ENCODE peak calls at places on chromosomes 13 and 19, in eight cellular contexts. S, Y, O, U, G, P, X and D are unnamed samples.

GRCh38 chr13:97234742-97235141 is 12.6 kb downstream of the MBNL2 start:
- DNase-seq in S (no peak), Y (no peak), O (no peak), U (no peak), G (no peak), P (no peak), X (no peak), D (no peak)

GRCh38 chr13:44050450-44051063 is 170.9 kb downstream of the LACC1 start:
- DNase-seq in S (no peak), Y (no peak), O (peak), U (no peak), G (no peak), P (peak), X (no peak), D (peak)

GRCh38 chr19:45523642-45524256 is 16.5 kb downstream of the VASP start:
- DNase-seq in S (peak), Y (no peak), O (peak), U (peak), G (peak), P (peak), X (no peak), D (peak)

GRCh38 chr19:21519488-21519887 is 14.1 kb downstream of the ZNF429 start:
- DNase-seq in S (no peak), Y (no peak), O (no peak), U (no peak), G (no peak), P (peak), X (no peak), D (no peak)

GRCh38 chr19:39160523-39160861 is 34.9 kb downstream of the PAK4 start:
- DNase-seq in S (no peak), Y (no peak), O (peak), U (peak), G (no peak), P (no peak), X (no peak), D (peak)

GRCh38 chr19:47065242-47065641 is 16.8 kb upstream of the TMEM160 start:
- DNase-seq in S (no peak), Y (no peak), O (no peak), U (no peak), G (no peak), P (no peak), X (no peak), D (no peak)

GRCh38 chr19:10655457-10656312 is 1.5 kb downstream of the ILF3 start:
- DNase-seq in S (no peak), Y (no peak), O (peak), U (no peak), G (no peak), P (peak), X (no peak), D (peak)

GRCh38 chr13:40470665-40471064 is 195.8 kb downstream of the FOXO1 start:
- DNase-seq in S (no peak), Y (no peak), O (no peak), U (no peak), G (no peak), P (no peak), X (peak), D (no peak)

GRCh38 chr13:50187352-50188029 is 172.2 kb downstream of the KCNRG start:
- DNase-seq in S (no peak), Y (no peak), O (no peak), U (no peak), G (no peak), P (no peak), X (no peak), D (peak)

GRCh38 chr13:27770809-27771208 is 21.5 kb upstream of the GSX1 start:
- DNase-seq in S (no peak), Y (no peak), O (peak), U (no peak), G (peak), P (peak), X (no peak), D (peak)

GRCh38 chr19:12833747-12834417 is 497 bp downstream of the RTBDN start:
- DNase-seq in S (no peak), Y (no peak), O (no peak), U (no peak), G (peak), P (peak), X (no peak), D (no peak)

GRCh38 chr19:3868770-3869456 is at the start of gene ZFR2:
- DNase-seq in S (no peak), Y (no peak), O (no peak), U (no peak), G (peak), P (peak), X (no peak), D (no peak)

GRCh38 chr19:1469200-1469935 is 9.6 kb downstream of the C19orf25 start:
- DNase-seq in S (no peak), Y (no peak), O (no peak), U (no peak), G (no peak), P (no peak), X (no peak), D (no peak)

GRCh38 chr13:26050568-26051230 is 1.1 kb downstream of the SHISA2 start:
- DNase-seq in S (peak), Y (no peak), O (no peak), U (no peak), G (peak), P (peak), X (no peak), D (peak)

GRCh38 chr13:114122591-114123211 is 9.7 kb downstream of the RASA3 start:
- DNase-seq in S (no peak), Y (no peak), O (no peak), U (no peak), G (no peak), P (no peak), X (no peak), D (no peak)

GRCh38 chr19:11535792-11536595 is 2.7 kb upstream of the CNN1 start:
- DNase-seq in S (peak), Y (peak), O (peak), U (peak), G (peak), P (peak), X (peak), D (peak)

GRCh38 chr13:73732350-73732749 is 401.9 kb downstream of the KLF12 start:
- DNase-seq in S (no peak), Y (no peak), O (no peak), U (no peak), G (no peak), P (no peak), X (no peak), D (no peak)

GRCh38 chr13:78827471-78827870 is 168.5 kb upstream of the OBI1 start:
- DNase-seq in S (no peak), Y (no peak), O (no peak), U (no peak), G (no peak), P (peak), X (no peak), D (no peak)

GRCh38 chr13:112972867-112973576 is 4.0 kb downstream of the MCF2L start:
- DNase-seq in S (no peak), Y (no peak), O (no peak), U (peak), G (no peak), P (peak), X (no peak), D (no peak)

GRCh38 chr19:54433697-54434096 is 15.3 kb upstream of the LENG8 start:
- DNase-seq in S (no peak), Y (no peak), O (no peak), U (no peak), G (no peak), P (no peak), X (no peak), D (no peak)

GRCh38 chr19:29329460-29330134 is 116.6 kb upstream of the UQCRFS1 start:
- DNase-seq in S (no peak), Y (no peak), O (no peak), U (no peak), G (no peak), P (no peak), X (no peak), D (no peak)

GRCh38 chr19:47049307-47049700 is 880 bp upstream of the TMEM160 start:
- DNase-seq in S (no peak), Y (no peak), O (peak), U (no peak), G (no peak), P (peak), X (no peak), D (peak)